ENCODE peak calls at places on chromosome 6, in four cellular contexts. A is hepatocyte, H is Panc1, U is cardiac muscle cell. Y is an unnamed sample.
A peak's percentile ranks its signal among the peaks of the same experiment; 100 is the strongest.

GRCh38 chr6:147205690-147206600 is 1.7 kb downstream of the STXBP5 start:
- DNase-seq in A (no peak), H (no peak), U (peak; percentile 69), Y (no peak)

GRCh38 chr6:155328539-155329459 is 14.5 kb upstream of the TFB1M start:
- DNase-seq in H (no peak), U (no peak), A (peak; percentile 84), Y (peak; percentile 96)

GRCh38 chr6:444653-445275 is 53.2 kb downstream of the IRF4 start:
- DNase-seq in U (no peak), A (no peak), H (no peak), Y (no peak)

GRCh38 chr6:134577998-134578397 is 260.1 kb upstream of the SGK1 start:
- DNase-seq in A (no peak), U (peak; percentile 20), H (no peak), Y (no peak)

GRCh38 chr6:53517021-53517420 is 27.9 kb downstream of the GCLC start:
- DNase-seq in A (no peak), U (no peak), H (no peak), Y (no peak)

GRCh38 chr6:31727717-31728671 is 1.1 kb downstream of the DDAH2 start:
- DNase-seq in U (no peak), A (no peak), H (no peak), Y (no peak)

GRCh38 chr6:81969814-81970213 is 217.3 kb upstream of the TENT5A start:
- DNase-seq in H (no peak), A (no peak), U (no peak), Y (no peak)

GRCh38 chr6:29466241-29466640 is 9.3 kb downstream of the OR2H1 start:
- DNase-seq in H (no peak), A (no peak), U (no peak), Y (no peak)

GRCh38 chr6:157609117-157609516 is 213.9 kb upstream of the SNX9 start:
- DNase-seq in A (no peak), U (no peak), H (no peak), Y (no peak)

GRCh38 chr6:139027620-139028182 is 844 bp upstream of the ABRACL start:
- DNase-seq in A (peak; percentile 72), U (peak; percentile 40), H (no peak), Y (peak; percentile 56)

GRCh38 chr6:15513131-15513771 is 149.6 kb downstream of the DTNBP1 start:
- DNase-seq in U (no peak), A (no peak), H (no peak), Y (no peak)

GRCh38 chr6:156687875-156688549 is 89.2 kb upstream of the ARID1B start:
- DNase-seq in U (peak; percentile 57), A (peak; percentile 36), H (no peak), Y (peak; percentile 37)

GRCh38 chr6:21800948-21801438 is 207.4 kb downstream of the SOX4 start:
- DNase-seq in A (peak; percentile 48), U (no peak), H (peak; percentile 86), Y (no peak)

GRCh38 chr6:92989656-92990055 is 429.7 kb downstream of the EPHA7 start:
- DNase-seq in A (no peak), H (no peak), U (peak; percentile 15), Y (no peak)

DNA sequence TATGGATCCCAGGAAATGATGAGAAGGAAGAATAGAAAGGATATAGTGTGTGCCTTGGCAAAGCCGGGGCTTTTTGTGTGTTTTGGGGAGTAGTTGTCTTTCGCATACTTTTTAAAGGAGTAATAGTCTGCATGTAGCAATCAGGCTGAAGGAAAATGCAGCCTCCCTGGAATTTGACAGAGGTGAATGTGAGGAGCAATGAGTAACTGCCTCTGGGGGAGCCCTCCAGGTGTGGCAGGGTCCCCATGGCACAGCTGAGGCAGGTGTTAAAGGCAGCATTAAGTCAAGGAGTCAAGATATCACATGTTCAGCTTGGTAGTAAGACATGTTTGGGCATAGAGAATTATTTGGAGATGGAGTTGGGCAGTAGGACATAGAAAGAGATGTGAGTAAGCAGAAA is 203.1 kb downstream of the C6orf118 start:
- DNase-seq in U (no peak), H (no peak), A (no peak), Y (no peak)
- H3K9me3 ChIP-seq in U (no peaks in the 10 kb centered on the region), H (no peaks in the 10 kb centered on the region), A (no peaks in the 10 kb centered on the region), Y (peaks cover 27% of the 10 kb centered on the region)

GRCh38 chr6:27448456-27448855 is 24.4 kb downstream of the ZNF184 start:
- DNase-seq in A (no peak), U (no peak), H (no peak), Y (no peak)
- H3K9me3 ChIP-seq in A (peaks cover 52% of the 10 kb centered on the region), U (peaks cover 11% of the 10 kb centered on the region), H (peaks cover 77% of the 10 kb centered on the region), Y (peaks cover 32% of the 10 kb centered on the region)

GRCh38 chr6:48240287-48240686 is 129.3 kb upstream of the PTCHD4 start:
- DNase-seq in U (no peak), A (no peak), H (no peak), Y (no peak)

GRCh38 chr6:48249071-48249470 is 138.1 kb upstream of the PTCHD4 start:
- DNase-seq in H (no peak), U (no peak), A (no peak), Y (no peak)

DNA sequence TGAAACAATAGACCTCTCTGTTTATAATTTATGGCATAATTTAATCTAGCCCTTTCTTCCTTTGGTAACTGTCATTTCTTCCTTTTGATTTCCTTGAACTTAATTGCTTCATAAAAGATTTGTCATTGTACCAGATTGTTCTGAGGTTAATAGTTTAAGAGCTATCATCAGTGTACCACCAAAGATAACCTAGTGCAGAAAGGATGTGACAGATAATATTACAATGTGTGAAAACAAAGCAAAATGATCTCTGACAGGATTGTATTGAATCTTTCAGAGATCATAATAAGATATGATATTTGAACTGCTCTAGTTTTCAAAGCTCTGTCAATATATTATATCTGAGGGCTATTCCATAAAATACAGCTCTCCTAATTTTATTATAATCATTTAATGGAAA is 132.1 kb upstream of the PTCHD4 start:
- DNase-seq in A (no peak), U (no peak), H (no peak), Y (no peak)
- H3K9me3 ChIP-seq in A (no peaks in the 10 kb centered on the region), U (no peaks in the 10 kb centered on the region), H (no peaks in the 10 kb centered on the region), Y (no peaks in the 10 kb centered on the region)

GRCh38 chr6:66153247-66153646 is 446.2 kb upstream of the EYS start:
- DNase-seq in H (no peak), U (no peak), A (no peak), Y (no peak)
- H3K9me3 ChIP-seq in H (no peaks in the 10 kb centered on the region), U (no peaks in the 10 kb centered on the region), A (no peaks in the 10 kb centered on the region), Y (no peaks in the 10 kb centered on the region)

GRCh38 chr6:38160831-38161230 is 341.3 kb downstream of the ZFAND3 start:
- DNase-seq in H (no peak), U (no peak), A (no peak), Y (no peak)

GRCh38 chr6:38161331-38161730 is 341.8 kb downstream of the ZFAND3 start:
- DNase-seq in A (no peak), U (no peak), H (no peak), Y (no peak)

GRCh38 chr6:38163186-38164130 is 343.9 kb downstream of the ZFAND3 start:
- DNase-seq in H (no peak), U (no peak), A (no peak), Y (no peak)

GRCh38 chr6:38162493-38163185 is 343.1 kb downstream of the ZFAND3 start:
- DNase-seq in A (no peak), U (no peak), H (no peak), Y (no peak)

DNA sequence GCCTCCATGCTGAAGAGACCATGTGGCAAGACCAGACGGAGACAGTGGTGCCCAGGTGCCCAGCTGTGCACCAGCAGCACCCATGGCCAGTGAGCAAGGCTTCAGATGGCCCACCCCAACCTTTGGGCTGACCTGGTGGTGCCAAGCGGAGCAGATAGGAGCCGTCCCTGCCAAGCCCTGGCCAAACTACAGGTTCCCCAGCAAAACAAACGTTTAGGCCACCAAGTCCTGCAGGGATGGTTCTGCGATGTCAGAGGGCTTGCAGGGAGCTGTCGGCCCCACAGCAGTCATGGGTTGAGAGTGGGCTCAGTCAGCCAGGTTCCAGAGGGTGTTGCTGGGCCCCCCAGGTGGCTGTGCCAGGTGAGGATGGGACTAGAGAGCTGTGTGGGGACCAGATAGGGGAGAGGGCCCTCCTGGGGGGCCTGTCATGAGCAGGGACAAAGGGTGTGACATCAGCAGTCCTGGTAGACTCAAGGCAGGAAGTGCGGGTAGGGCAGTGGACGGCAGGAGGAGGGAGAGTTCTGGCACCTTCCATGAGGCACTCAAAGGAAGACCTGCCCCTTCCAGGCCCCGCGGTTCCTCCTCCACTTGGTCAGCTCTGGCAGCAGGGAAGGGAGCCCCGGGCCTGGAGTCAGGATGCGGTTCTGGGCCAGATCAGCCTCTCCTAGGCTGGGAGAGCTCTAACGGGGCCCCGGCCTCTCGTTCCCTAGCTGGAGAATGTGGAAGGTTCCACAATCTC is 342.4 kb downstream of the ZFAND3 start:
- DNase-seq in A (no peak), U (no peak), H (no peak), Y (no peak)
- H3K9me3 ChIP-seq in A (no peaks in the 10 kb centered on the region), U (no peaks in the 10 kb centered on the region), H (no peaks in the 10 kb centered on the region), Y (no peaks in the 10 kb centered on the region)

GRCh38 chr6:86331889-86332288 is 605.4 kb upstream of the HTR1E start:
- DNase-seq in U (no peak), A (no peak), H (no peak), Y (no peak)
- H3K9me3 ChIP-seq in U (no peaks in the 10 kb centered on the region), A (no peaks in the 10 kb centered on the region), H (no peaks in the 10 kb centered on the region), Y (no peaks in the 10 kb centered on the region)

Y was measured in Caco-2.